ENCODE peak calls at places on chromosome 6, in ten cellular contexts. One of them, this sample, is unnamed.

GRCh38 chr6:113586413-113586812 is 270.7 kb upstream of the MARCKS start:
- DNase-seq in CD8-positive, alpha-beta T cell: no peak
- DNase-seq in T follicular helper cell: no peak
- DNase-seq in stimulated activated naive CD4-positive, alpha-beta T cell: no peak
- DNase-seq in NCI-H345: no peak
- DNase-seq in ascending aorta: no peak
- DNase-seq in adipocyte: peak
- DNase-seq in WERI-Rb-1: no peak
- DNase-seq in stimulated activated CD8-positive, alpha-beta memory T cell treated with anti-CD3 and anti-CD28 coated beads, Interleukin-15, amount 100 ng/mL, for 24 hours: no peak
- DNase-seq in HT-29: no peak
- DNase-seq in this sample: no peak

GRCh38 chr6:86723729-86724128 is 213.6 kb upstream of the HTR1E start:
- DNase-seq in CD8-positive, alpha-beta T cell: no peak
- DNase-seq in T follicular helper cell: no peak
- DNase-seq in stimulated activated naive CD4-positive, alpha-beta T cell: no peak
- DNase-seq in NCI-H345: no peak
- DNase-seq in ascending aorta: no peak
- DNase-seq in adipocyte: no peak
- DNase-seq in WERI-Rb-1: no peak
- DNase-seq in stimulated activated CD8-positive, alpha-beta memory T cell treated with anti-CD3 and anti-CD28 coated beads, Interleukin-15, amount 100 ng/mL, for 24 hours: no peak
- DNase-seq in HT-29: no peak
- DNase-seq in this sample: no peak

GRCh38 chr6:44172759-44173500 is 14.3 kb downstream of the CAPN11 start:
- DNase-seq in CD8-positive, alpha-beta T cell: peak
- DNase-seq in T follicular helper cell: peak
- DNase-seq in stimulated activated naive CD4-positive, alpha-beta T cell: peak
- DNase-seq in NCI-H345: peak
- DNase-seq in ascending aorta: peak
- DNase-seq in adipocyte: peak
- DNase-seq in WERI-Rb-1: peak
- DNase-seq in stimulated activated CD8-positive, alpha-beta memory T cell treated with anti-CD3 and anti-CD28 coated beads, Interleukin-15, amount 100 ng/mL, for 24 hours: peak
- DNase-seq in HT-29: peak
- DNase-seq in this sample: peak

GRCh38 chr6:32112436-32112980 is 3.4 kb upstream of the TNXB start:
- DNase-seq in CD8-positive, alpha-beta T cell: no peak
- DNase-seq in T follicular helper cell: no peak
- DNase-seq in stimulated activated naive CD4-positive, alpha-beta T cell: no peak
- DNase-seq in NCI-H345: no peak
- DNase-seq in ascending aorta: no peak
- DNase-seq in adipocyte: peak
- DNase-seq in WERI-Rb-1: no peak
- DNase-seq in stimulated activated CD8-positive, alpha-beta memory T cell treated with anti-CD3 and anti-CD28 coated beads, Interleukin-15, amount 100 ng/mL, for 24 hours: no peak
- DNase-seq in HT-29: no peak
- DNase-seq in this sample: no peak

GRCh38 chr6:159075506-159076100 is 30.8 kb upstream of the TAGAP start:
- DNase-seq in CD8-positive, alpha-beta T cell: no peak
- DNase-seq in T follicular helper cell: no peak
- DNase-seq in stimulated activated naive CD4-positive, alpha-beta T cell: no peak
- DNase-seq in NCI-H345: no peak
- DNase-seq in ascending aorta: no peak
- DNase-seq in adipocyte: no peak
- DNase-seq in WERI-Rb-1: no peak
- DNase-seq in stimulated activated CD8-positive, alpha-beta memory T cell treated with anti-CD3 and anti-CD28 coated beads, Interleukin-15, amount 100 ng/mL, for 24 hours: no peak
- DNase-seq in HT-29: no peak
- DNase-seq in this sample: no peak

GRCh38 chr6:8084586-8084985 is 17.8 kb downstream of the EEF1E1 start:
- DNase-seq in CD8-positive, alpha-beta T cell: no peak
- DNase-seq in T follicular helper cell: no peak
- DNase-seq in stimulated activated naive CD4-positive, alpha-beta T cell: no peak
- DNase-seq in NCI-H345: no peak
- DNase-seq in ascending aorta: no peak
- DNase-seq in adipocyte: peak
- DNase-seq in WERI-Rb-1: no peak
- DNase-seq in stimulated activated CD8-positive, alpha-beta memory T cell treated with anti-CD3 and anti-CD28 coated beads, Interleukin-15, amount 100 ng/mL, for 24 hours: no peak
- DNase-seq in HT-29: no peak
- DNase-seq in this sample: no peak

GRCh38 chr6:43974643-43975235 is 152.5 kb downstream of the MRPL14 start:
- DNase-seq in CD8-positive, alpha-beta T cell: no peak
- DNase-seq in T follicular helper cell: no peak
- DNase-seq in stimulated activated naive CD4-positive, alpha-beta T cell: no peak
- DNase-seq in NCI-H345: no peak
- DNase-seq in ascending aorta: no peak
- DNase-seq in adipocyte: peak
- DNase-seq in WERI-Rb-1: no peak
- DNase-seq in stimulated activated CD8-positive, alpha-beta memory T cell treated with anti-CD3 and anti-CD28 coated beads, Interleukin-15, amount 100 ng/mL, for 24 hours: no peak
- DNase-seq in HT-29: no peak
- DNase-seq in this sample: no peak

GRCh38 chr6:156942266-156942665 is 165.1 kb downstream of the ARID1B start:
- DNase-seq in CD8-positive, alpha-beta T cell: no peak
- DNase-seq in T follicular helper cell: no peak
- DNase-seq in stimulated activated naive CD4-positive, alpha-beta T cell: no peak
- DNase-seq in NCI-H345: no peak
- DNase-seq in ascending aorta: no peak
- DNase-seq in adipocyte: no peak
- DNase-seq in WERI-Rb-1: no peak
- DNase-seq in stimulated activated CD8-positive, alpha-beta memory T cell treated with anti-CD3 and anti-CD28 coated beads, Interleukin-15, amount 100 ng/mL, for 24 hours: no peak
- DNase-seq in HT-29: no peak
- DNase-seq in this sample: no peak

GRCh38 chr6:169618526-169619490 is 83.0 kb downstream of the WDR27 start:
- DNase-seq in CD8-positive, alpha-beta T cell: no peak
- DNase-seq in T follicular helper cell: no peak
- DNase-seq in stimulated activated naive CD4-positive, alpha-beta T cell: no peak
- DNase-seq in NCI-H345: no peak
- DNase-seq in ascending aorta: no peak
- DNase-seq in adipocyte: peak
- DNase-seq in WERI-Rb-1: no peak
- DNase-seq in stimulated activated CD8-positive, alpha-beta memory T cell treated with anti-CD3 and anti-CD28 coated beads, Interleukin-15, amount 100 ng/mL, for 24 hours: no peak
- DNase-seq in HT-29: no peak
- DNase-seq in this sample: no peak

GRCh38 chr6:31172973-31173384 is 2.5 kb upstream of the POU5F1 start:
- DNase-seq in CD8-positive, alpha-beta T cell: no peak
- DNase-seq in T follicular helper cell: no peak
- DNase-seq in stimulated activated naive CD4-positive, alpha-beta T cell: no peak
- DNase-seq in NCI-H345: no peak
- DNase-seq in ascending aorta: no peak
- DNase-seq in adipocyte: no peak
- DNase-seq in WERI-Rb-1: peak
- DNase-seq in stimulated activated CD8-positive, alpha-beta memory T cell treated with anti-CD3 and anti-CD28 coated beads, Interleukin-15, amount 100 ng/mL, for 24 hours: no peak
- DNase-seq in HT-29: no peak
- DNase-seq in this sample: no peak

This sample was measured in GM12864.